ENCODE peak calls at places on chromosomes 5 and 9, in ten cellular contexts. C is colonic mucosa, I is WERI-Rb-1, L is fibroblast of lung, T is fibroblast of mammary gland, R is left ventricle myocardium inferior, Z is astrocyte of the spinal cord, V is A549, F is esophagus muscularis mucosa, X is astrocyte. N is an unnamed sample.

GRCh38 chr5:172573115-172573882 is 67.8 kb upstream of the NEURL1B start:
- DNase-seq in C (no peak), I (no peak), L (no peak), T (no peak), R (peak; percentile 2), Z (no peak), V (peak; percentile 23), F (no peak), X (no peak), N (no peak)

GRCh38 chr5:55523293-55523692 is 11.5 kb downstream of the PLPP1 start:
- DNase-seq in C (no peak), I (no peak), L (no peak), T (no peak), R (no peak), Z (no peak), V (no peak), F (peak; percentile 55), X (no peak), N (no peak)

GRCh38 chr5:158640581-158640980 is 459.1 kb downstream of the EBF1 start:
- DNase-seq in C (no peak), I (no peak), L (peak; percentile 41), T (peak; percentile 85), R (no peak), Z (no peak), V (no peak), F (no peak), X (peak; percentile 31), N (no peak)

GRCh38 chr5:137888489-137888874 is 775 bp upstream of the PKD2L2 start:
- DNase-seq in C (no peak), I (no peak), L (peak; percentile 1), T (peak; percentile 5), R (no peak), Z (no peak), V (no peak), F (no peak), X (no peak), N (no peak)

GRCh38 chr5:33857037-33857436 is 34.8 kb downstream of the ADAMTS12 start:
- DNase-seq in C (no peak), I (no peak), L (no peak), T (no peak), R (no peak), Z (no peak), V (no peak), F (no peak), X (no peak), N (no peak)

GRCh38 chr5:27144456-27144855 is 106.1 kb upstream of the CDH9 start:
- DNase-seq in C (no peak), I (no peak), L (no peak), T (peak; percentile 7), R (no peak), Z (no peak), V (no peak), F (no peak), X (no peak), N (no peak)

GRCh38 chr5:178630475-178630930 is 3.7 kb upstream of the CLK4 start:
- DNase-seq in C (no peak), I (no peak), L (peak; percentile 29), T (peak; percentile 81), R (no peak), Z (no peak), V (peak; percentile 51), F (no peak), X (peak; percentile 22), N (no peak)

GRCh38 chr5:56585466-56585865 is 229.9 kb upstream of the MAP3K1 start:
- DNase-seq in C (no peak), I (no peak), L (peak; percentile 36), T (peak; percentile 30), R (no peak), Z (no peak), V (no peak), F (no peak), X (peak; percentile 18), N (no peak)

DNA sequence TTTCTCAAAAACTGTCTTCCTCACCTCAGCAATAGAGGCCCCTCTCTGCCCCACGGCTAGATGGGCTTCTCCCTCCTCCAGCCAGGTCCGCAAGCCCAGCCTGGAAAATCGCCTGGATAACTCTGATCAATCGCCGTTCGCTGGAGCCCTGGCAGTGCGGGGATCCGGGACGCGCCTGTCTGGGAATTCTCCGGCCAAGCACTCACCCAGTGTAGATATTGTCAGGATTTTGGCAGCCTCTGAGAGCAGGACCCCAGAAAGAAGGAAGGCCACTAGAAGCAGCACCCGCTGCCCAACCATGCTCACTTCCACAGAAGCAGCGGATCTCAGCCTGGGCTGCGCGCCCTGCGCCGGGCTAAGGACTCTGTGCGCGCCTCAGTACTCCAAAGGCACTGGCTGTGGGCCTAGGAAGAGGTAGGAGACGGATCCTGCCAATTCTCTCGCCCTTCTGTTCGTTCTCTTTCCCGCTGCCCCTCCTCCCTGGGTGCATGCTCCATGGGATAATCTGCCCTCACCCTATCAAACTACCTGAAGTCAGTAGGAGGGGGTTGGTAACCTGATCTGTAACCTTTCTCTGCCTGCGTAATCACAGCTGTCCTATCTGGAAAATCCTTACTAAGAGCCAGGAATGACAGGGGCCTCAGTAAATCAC is at the start of gene UGT3A1:
- DNase-seq in C (no peak), I (peak; percentile 96), L (no peak), T (no peak), R (no peak), Z (no peak), V (no peak), F (peak; percentile 50), X (no peak), N (no peak)
- H3K4me3 ChIP-seq in C (no peak within 1 kb of the TSS), I (peak within 1 kb of the TSS; percentile 74), L (no peak within 1 kb of the TSS), T (no peak within 1 kb of the TSS), R (no peak within 1 kb of the TSS), Z (no peak within 1 kb of the TSS), V (no peak within 1 kb of the TSS), F (no peak within 1 kb of the TSS), X (no peak within 1 kb of the TSS), N (no peak within 1 kb of the TSS)

GRCh38 chr9:2623046-2623865 is 1.7 kb downstream of the VLDLR start:
- DNase-seq in C (peak; percentile 23), I (peak; percentile 27), L (peak; percentile 42), T (peak; percentile 61), R (peak; percentile 67), Z (peak; percentile 43), V (peak; percentile 89), F (peak; percentile 93), X (peak; percentile 25), N (peak; percentile 43)

GRCh38 chr9:2620876-2621677 is 510 bp upstream of the VLDLR start:
- DNase-seq in C (peak; percentile 75), I (peak; percentile 88), L (peak; percentile 78), T (peak; percentile 66), R (peak; percentile 85), Z (peak; percentile 76), V (peak; percentile 81), F (peak; percentile 93), X (peak; percentile 65), N (peak; percentile 89)

GRCh38 chr9:2623866-2624682 is 2.5 kb downstream of the VLDLR start:
- DNase-seq in C (no peak), I (no peak), L (no peak), T (no peak), R (no peak), Z (no peak), V (no peak), F (peak; percentile 68), X (no peak), N (no peak)

GRCh38 chr9:2621678-2622360 is at the start of gene VLDLR:
- DNase-seq in C (peak; percentile 64), I (peak; percentile 66), L (peak; percentile 20), T (no peak), R (peak; percentile 68), Z (peak; percentile 30), V (peak; percentile 38), F (peak; percentile 90), X (no peak), N (no peak)

GRCh38 chr9:2622361-2623045 is 916 bp downstream of the VLDLR start:
- DNase-seq in C (peak; percentile 39), I (peak; percentile 37), L (peak; percentile 27), T (no peak), R (peak; percentile 30), Z (no peak), V (no peak), F (peak; percentile 91), X (no peak), N (peak; percentile 56)
- TF ChIP-seq CTCF in C (no peak), I (no peak), L (no peak), T (no peak), R (no peak), Z (no peak), V (no peak), F (no peak), X (no peak), N (no peak)

GRCh38 chr5:139708877-139709586 is 60.9 kb downstream of the CXXC5 start:
- DNase-seq in C (peak; percentile 50), I (peak; percentile 96), L (peak; percentile 76), T (peak; percentile 80), R (peak; percentile 62), Z (peak; percentile 85), V (peak; percentile 54), F (no peak), X (peak; percentile 63), N (peak; percentile 86)
- H3K4me3 ChIP-seq in C (peak overlapping the region; percentile 13), I (peak overlapping the region; percentile 70), L (no peak overlapping the region), T (no peak overlapping the region), R (peak overlapping the region; percentile 73), Z (no peak overlapping the region), V (no peak overlapping the region), F (peak overlapping the region; percentile 40), X (no peak overlapping the region), N (peak overlapping the region; percentile 38)

GRCh38 chr9:109794361-109795012 is 14.5 kb downstream of the PALM2AKAP2 start:
- DNase-seq in C (no peak), I (no peak), L (no peak), T (peak; percentile 81), R (no peak), Z (no peak), V (no peak), F (no peak), X (no peak), N (no peak)
- TF ChIP-seq CTCF in C (no peak), I (no peak), L (no peak), T (no peak), R (no peak), Z (no peak), V (no peak), F (no peak), X (no peak), N (no peak)

GRCh38 chr5:139389701-139390638 is at the start of gene MZB1:
- DNase-seq in C (no peak), I (no peak), L (no peak), T (no peak), R (no peak), Z (no peak), V (no peak), F (no peak), X (no peak), N (no peak)

GRCh38 chr5:139392678-139393496 is 2.0 kb downstream of the PROB1 start:
- DNase-seq in C (peak; percentile 82), I (no peak), L (peak; percentile 52), T (peak; percentile 52), R (peak; percentile 58), Z (peak; percentile 49), V (peak; percentile 85), F (no peak), X (no peak), N (peak; percentile 87)

GRCh38 chr5:139391570-139392323 is 2.0 kb upstream of the MZB1 start:
- DNase-seq in C (peak; percentile 85), I (no peak), L (peak; percentile 33), T (peak; percentile 46), R (no peak), Z (no peak), V (peak; percentile 81), F (no peak), X (no peak), N (no peak)

GRCh38 chr5:139392324-139392677 is 2.6 kb upstream of the MZB1 start:
- DNase-seq in C (no peak), I (no peak), L (no peak), T (no peak), R (no peak), Z (no peak), V (peak; percentile 32), F (no peak), X (no peak), N (no peak)

GRCh38 chr5:139390639-139391569 is 1.2 kb upstream of the MZB1 start:
- DNase-seq in C (no peak), I (no peak), L (no peak), T (no peak), R (no peak), Z (no peak), V (no peak), F (no peak), X (no peak), N (no peak)
- H3K4me3 ChIP-seq in C (peak overlapping the region; percentile 53), I (no peak overlapping the region), L (no peak overlapping the region), T (no peak overlapping the region), R (peak overlapping the region; percentile 77), Z (no peak overlapping the region), V (peak overlapping the region; percentile 85), F (no peak overlapping the region), X (no peak overlapping the region), N (no peak overlapping the region)

N was measured in BE2C.